ENCODE peak calls at places on chromosomes 4 and X, in eight cellular contexts. One of them, this sample, is unnamed.

GRCh38 chr4:74654230-74654681 is 140.1 kb downstream of the BTC start:
- DNase-seq in activated CD8-positive, alpha-beta T cell treated with anti-CD3 and anti-CD28 coated beads for 36 hours: no peak
- DNase-seq in AG04450: no peak
- DNase-seq in cardiac muscle cell: no peak
- DNase-seq in endothelial cell: no peak
- DNase-seq in astrocyte: peak
- DNase-seq in lung: no peak
- DNase-seq in esophagus squamous epithelium: no peak
- DNase-seq in this sample: no peak

GRCh38 chrX:18973527-18974192 is 10.3 kb downstream of the PHKA2 start:
- DNase-seq in activated CD8-positive, alpha-beta T cell treated with anti-CD3 and anti-CD28 coated beads for 36 hours: no peak
- DNase-seq in AG04450: no peak
- DNase-seq in cardiac muscle cell: no peak
- DNase-seq in endothelial cell: no peak
- DNase-seq in astrocyte: no peak
- DNase-seq in lung: no peak
- DNase-seq in esophagus squamous epithelium: no peak
- DNase-seq in this sample: no peak

GRCh38 chrX:48753708-48754107 is 7.8 kb upstream of the GLOD5 start:
- DNase-seq in activated CD8-positive, alpha-beta T cell treated with anti-CD3 and anti-CD28 coated beads for 36 hours: no peak
- DNase-seq in AG04450: no peak
- DNase-seq in cardiac muscle cell: no peak
- DNase-seq in endothelial cell: no peak
- DNase-seq in astrocyte: no peak
- DNase-seq in lung: no peak
- DNase-seq in esophagus squamous epithelium: no peak
- DNase-seq in this sample: no peak

GRCh38 chr4:11608992-11609391 is 180.3 kb upstream of the HS3ST1 start:
- DNase-seq in activated CD8-positive, alpha-beta T cell treated with anti-CD3 and anti-CD28 coated beads for 36 hours: no peak
- DNase-seq in AG04450: no peak
- DNase-seq in cardiac muscle cell: no peak
- DNase-seq in endothelial cell: no peak
- DNase-seq in astrocyte: no peak
- DNase-seq in lung: no peak
- DNase-seq in esophagus squamous epithelium: no peak
- DNase-seq in this sample: no peak

GRCh38 chr4:3422241-3422801 is 19.4 kb upstream of the HGFAC start:
- DNase-seq in activated CD8-positive, alpha-beta T cell treated with anti-CD3 and anti-CD28 coated beads for 36 hours: no peak
- DNase-seq in AG04450: no peak
- DNase-seq in cardiac muscle cell: no peak
- DNase-seq in endothelial cell: no peak
- DNase-seq in astrocyte: no peak
- DNase-seq in lung: no peak
- DNase-seq in esophagus squamous epithelium: no peak
- DNase-seq in this sample: no peak

GRCh38 chrX:13258052-13258444 is 61.8 kb downstream of the ATXN3L start:
- DNase-seq in activated CD8-positive, alpha-beta T cell treated with anti-CD3 and anti-CD28 coated beads for 36 hours: no peak
- DNase-seq in AG04450: no peak
- DNase-seq in cardiac muscle cell: no peak
- DNase-seq in endothelial cell: no peak
- DNase-seq in astrocyte: no peak
- DNase-seq in lung: no peak
- DNase-seq in esophagus squamous epithelium: no peak
- DNase-seq in this sample: no peak

GRCh38 chr4:54226399-54227260 is 2.5 kb upstream of the PDGFRA start:
- DNase-seq in activated CD8-positive, alpha-beta T cell treated with anti-CD3 and anti-CD28 coated beads for 36 hours: peak
- DNase-seq in AG04450: peak
- DNase-seq in cardiac muscle cell: peak
- DNase-seq in endothelial cell: peak
- DNase-seq in astrocyte: peak
- DNase-seq in lung: peak
- DNase-seq in esophagus squamous epithelium: no peak
- DNase-seq in this sample: peak

GRCh38 chr4:24583451-24584174 is 741 bp downstream of the DHX15 start:
- DNase-seq in activated CD8-positive, alpha-beta T cell treated with anti-CD3 and anti-CD28 coated beads for 36 hours: peak
- DNase-seq in AG04450: no peak
- DNase-seq in cardiac muscle cell: peak
- DNase-seq in endothelial cell: peak
- DNase-seq in astrocyte: peak
- DNase-seq in lung: peak
- DNase-seq in esophagus squamous epithelium: no peak
- DNase-seq in this sample: peak

GRCh38 chr4:36255575-36255974 is 11.3 kb upstream of the ARAP2 start:
- DNase-seq in activated CD8-positive, alpha-beta T cell treated with anti-CD3 and anti-CD28 coated beads for 36 hours: peak
- DNase-seq in AG04450: no peak
- DNase-seq in cardiac muscle cell: no peak
- DNase-seq in endothelial cell: no peak
- DNase-seq in astrocyte: no peak
- DNase-seq in lung: no peak
- DNase-seq in esophagus squamous epithelium: no peak
- DNase-seq in this sample: no peak

GRCh38 chrX:97070346-97070745 is 186.6 kb downstream of the RPA4 start:
- DNase-seq in activated CD8-positive, alpha-beta T cell treated with anti-CD3 and anti-CD28 coated beads for 36 hours: no peak
- DNase-seq in AG04450: no peak
- DNase-seq in cardiac muscle cell: no peak
- DNase-seq in endothelial cell: no peak
- DNase-seq in astrocyte: peak
- DNase-seq in lung: no peak
- DNase-seq in esophagus squamous epithelium: no peak
- DNase-seq in this sample: no peak

GRCh38 chrX:129403974-129404669 is 119.2 kb downstream of the SMARCA1 start:
- DNase-seq in activated CD8-positive, alpha-beta T cell treated with anti-CD3 and anti-CD28 coated beads for 36 hours: no peak
- DNase-seq in AG04450: no peak
- DNase-seq in cardiac muscle cell: no peak
- DNase-seq in endothelial cell: no peak
- DNase-seq in astrocyte: peak
- DNase-seq in lung: no peak
- DNase-seq in esophagus squamous epithelium: no peak
- DNase-seq in this sample: no peak

GRCh38 chr4:36399762-36400353 is 118.4 kb downstream of the DTHD1 start:
- DNase-seq in activated CD8-positive, alpha-beta T cell treated with anti-CD3 and anti-CD28 coated beads for 36 hours: peak
- DNase-seq in AG04450: no peak
- DNase-seq in cardiac muscle cell: peak
- DNase-seq in endothelial cell: peak
- DNase-seq in astrocyte: peak
- DNase-seq in lung: no peak
- DNase-seq in esophagus squamous epithelium: no peak
- DNase-seq in this sample: no peak

GRCh38 chr4:180852743-180853142 is 1390.5 kb upstream of the TENM3 start:
- DNase-seq in activated CD8-positive, alpha-beta T cell treated with anti-CD3 and anti-CD28 coated beads for 36 hours: no peak
- DNase-seq in AG04450: no peak
- DNase-seq in cardiac muscle cell: peak
- DNase-seq in endothelial cell: no peak
- DNase-seq in astrocyte: no peak
- DNase-seq in lung: no peak
- DNase-seq in esophagus squamous epithelium: no peak
- DNase-seq in this sample: no peak

GRCh38 chr4:41178372-41179085 is 35.8 kb downstream of the APBB2 start:
- DNase-seq in activated CD8-positive, alpha-beta T cell treated with anti-CD3 and anti-CD28 coated beads for 36 hours: no peak
- DNase-seq in AG04450: no peak
- DNase-seq in cardiac muscle cell: no peak
- DNase-seq in endothelial cell: no peak
- DNase-seq in astrocyte: peak
- DNase-seq in lung: no peak
- DNase-seq in esophagus squamous epithelium: no peak
- DNase-seq in this sample: no peak

GRCh38 chrX:1205681-1206611 is 6.5 kb downstream of the CRLF2 start:
- DNase-seq in activated CD8-positive, alpha-beta T cell treated with anti-CD3 and anti-CD28 coated beads for 36 hours: peak
- DNase-seq in AG04450: no peak
- DNase-seq in cardiac muscle cell: peak
- DNase-seq in endothelial cell: no peak
- DNase-seq in astrocyte: peak
- DNase-seq in lung: no peak
- DNase-seq in esophagus squamous epithelium: no peak
- DNase-seq in this sample: peak

GRCh38 chrX:71214604-71215334 is 8.3 kb upstream of the GJB1 start:
- DNase-seq in activated CD8-positive, alpha-beta T cell treated with anti-CD3 and anti-CD28 coated beads for 36 hours: no peak
- DNase-seq in AG04450: no peak
- DNase-seq in cardiac muscle cell: no peak
- DNase-seq in endothelial cell: no peak
- DNase-seq in astrocyte: no peak
- DNase-seq in lung: no peak
- DNase-seq in esophagus squamous epithelium: no peak
- DNase-seq in this sample: no peak

GRCh38 chrX:101219116-101219839 is at the start of gene DRP2:
- DNase-seq in activated CD8-positive, alpha-beta T cell treated with anti-CD3 and anti-CD28 coated beads for 36 hours: no peak
- DNase-seq in AG04450: no peak
- DNase-seq in cardiac muscle cell: no peak
- DNase-seq in endothelial cell: no peak
- DNase-seq in astrocyte: peak
- DNase-seq in lung: no peak
- DNase-seq in esophagus squamous epithelium: no peak
- DNase-seq in this sample: no peak

GRCh38 chr4:145703850-145704528 is 24.0 kb downstream of the C4orf51 start:
- DNase-seq in activated CD8-positive, alpha-beta T cell treated with anti-CD3 and anti-CD28 coated beads for 36 hours: no peak
- DNase-seq in AG04450: no peak
- DNase-seq in cardiac muscle cell: no peak
- DNase-seq in endothelial cell: no peak
- DNase-seq in astrocyte: no peak
- DNase-seq in lung: no peak
- DNase-seq in esophagus squamous epithelium: no peak
- DNase-seq in this sample: no peak

GRCh38 chrX:107711521-107712041 is 64.0 kb downstream of the TSC22D3 start:
- DNase-seq in activated CD8-positive, alpha-beta T cell treated with anti-CD3 and anti-CD28 coated beads for 36 hours: no peak
- DNase-seq in AG04450: no peak
- DNase-seq in cardiac muscle cell: no peak
- DNase-seq in endothelial cell: no peak
- DNase-seq in astrocyte: no peak
- DNase-seq in lung: no peak
- DNase-seq in esophagus squamous epithelium: no peak
- DNase-seq in this sample: no peak

GRCh38 chr4:54036184-54036583 is 28.2 kb downstream of the CHIC2 start:
- DNase-seq in activated CD8-positive, alpha-beta T cell treated with anti-CD3 and anti-CD28 coated beads for 36 hours: no peak
- DNase-seq in AG04450: no peak
- DNase-seq in cardiac muscle cell: no peak
- DNase-seq in endothelial cell: no peak
- DNase-seq in astrocyte: no peak
- DNase-seq in lung: no peak
- DNase-seq in esophagus squamous epithelium: no peak
- DNase-seq in this sample: no peak

GRCh38 chr4:179307297-179308136 is 1865.3 kb upstream of the AGA start:
- DNase-seq in activated CD8-positive, alpha-beta T cell treated with anti-CD3 and anti-CD28 coated beads for 36 hours: peak
- DNase-seq in AG04450: peak
- DNase-seq in cardiac muscle cell: peak
- DNase-seq in endothelial cell: peak
- DNase-seq in astrocyte: peak
- DNase-seq in lung: no peak
- DNase-seq in esophagus squamous epithelium: no peak
- DNase-seq in this sample: no peak
- TF ChIP-seq CTCF in activated CD8-positive, alpha-beta T cell treated with anti-CD3 and anti-CD28 coated beads for 36 hours: peak
- TF ChIP-seq CTCF in AG04450: peak
- TF ChIP-seq CTCF in cardiac muscle cell: peak
- TF ChIP-seq CTCF in endothelial cell: peak
- TF ChIP-seq CTCF in astrocyte: peak
- TF ChIP-seq CTCF in lung: no peak
- TF ChIP-seq CTCF in esophagus squamous epithelium: peak
- TF ChIP-seq CTCF in this sample: peak

DNA sequence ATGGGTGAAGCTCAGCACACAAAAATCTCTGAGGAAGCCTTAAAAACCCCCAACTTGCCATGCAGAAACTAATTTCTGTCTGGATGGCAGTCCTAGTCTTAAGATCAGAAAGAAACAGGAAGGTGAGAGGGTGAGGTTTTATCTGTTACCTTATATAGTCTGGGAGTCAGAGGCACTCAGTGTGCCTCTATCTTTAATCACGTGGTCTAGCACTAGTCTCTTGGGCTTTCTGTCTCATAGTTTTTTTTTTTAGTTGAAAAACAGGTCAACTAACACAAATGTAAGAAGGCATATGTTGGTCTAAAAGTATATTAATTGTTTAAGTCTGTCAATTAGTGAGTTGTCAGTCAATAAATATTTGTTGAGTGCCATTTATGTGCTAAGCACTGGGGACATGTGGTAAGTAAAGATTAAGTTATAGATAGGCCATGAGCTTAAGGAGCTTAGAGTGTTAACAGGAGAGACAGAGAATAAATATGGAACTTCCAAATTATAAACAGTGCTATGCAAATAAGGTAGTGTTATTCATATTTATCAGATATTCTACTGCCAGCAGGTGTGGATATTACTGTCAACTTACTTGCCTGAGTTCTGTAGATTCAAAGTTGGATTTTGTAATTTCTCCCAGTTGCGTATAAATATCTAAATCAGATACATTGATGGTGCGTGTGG is 6.9 kb downstream of the CYBB start:
- DNase-seq in activated CD8-positive, alpha-beta T cell treated with anti-CD3 and anti-CD28 coated beads for 36 hours: no peak
- DNase-seq in AG04450: no peak
- DNase-seq in cardiac muscle cell: no peak
- DNase-seq in endothelial cell: no peak
- DNase-seq in astrocyte: no peak
- DNase-seq in lung: no peak
- DNase-seq in esophagus squamous epithelium: no peak
- DNase-seq in this sample: no peak
- TF ChIP-seq CTCF in activated CD8-positive, alpha-beta T cell treated with anti-CD3 and anti-CD28 coated beads for 36 hours: no peak
- TF ChIP-seq CTCF in AG04450: no peak
- TF ChIP-seq CTCF in cardiac muscle cell: no peak
- TF ChIP-seq CTCF in endothelial cell: no peak
- TF ChIP-seq CTCF in astrocyte: no peak
- TF ChIP-seq CTCF in lung: no peak
- TF ChIP-seq CTCF in esophagus squamous epithelium: no peak
- TF ChIP-seq CTCF in this sample: no peak

DNA sequence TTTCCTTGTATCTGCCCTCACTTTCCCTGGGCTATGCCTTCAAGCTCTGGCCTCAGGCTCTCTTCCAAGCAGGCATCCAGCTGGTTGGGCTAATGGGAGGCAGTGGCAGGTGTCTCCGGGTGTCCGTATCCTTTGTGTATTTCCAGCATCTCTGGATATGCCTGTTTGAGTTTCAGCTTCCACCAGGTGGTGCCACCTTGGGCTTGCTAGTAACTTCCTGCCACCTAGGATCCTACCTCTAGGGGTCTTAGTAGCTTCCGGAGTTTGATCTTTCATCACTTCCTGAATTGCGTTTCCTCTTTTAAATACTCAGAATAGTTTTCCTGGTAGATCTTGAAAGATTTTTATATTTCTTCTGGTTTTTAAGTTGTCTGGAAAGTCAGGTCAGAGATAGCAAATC is 23.2 kb upstream of the ANOS1 start:
- DNase-seq in activated CD8-positive, alpha-beta T cell treated with anti-CD3 and anti-CD28 coated beads for 36 hours: peak
- DNase-seq in AG04450: no peak
- DNase-seq in cardiac muscle cell: no peak
- DNase-seq in endothelial cell: peak
- DNase-seq in astrocyte: no peak
- DNase-seq in lung: no peak
- DNase-seq in esophagus squamous epithelium: no peak
- DNase-seq in this sample: no peak
- TF ChIP-seq CTCF in activated CD8-positive, alpha-beta T cell treated with anti-CD3 and anti-CD28 coated beads for 36 hours: peak
- TF ChIP-seq CTCF in AG04450: peak
- TF ChIP-seq CTCF in cardiac muscle cell: no peak
- TF ChIP-seq CTCF in endothelial cell: no peak
- TF ChIP-seq CTCF in astrocyte: peak
- TF ChIP-seq CTCF in lung: no peak
- TF ChIP-seq CTCF in esophagus squamous epithelium: no peak
- TF ChIP-seq CTCF in this sample: peak

DNA sequence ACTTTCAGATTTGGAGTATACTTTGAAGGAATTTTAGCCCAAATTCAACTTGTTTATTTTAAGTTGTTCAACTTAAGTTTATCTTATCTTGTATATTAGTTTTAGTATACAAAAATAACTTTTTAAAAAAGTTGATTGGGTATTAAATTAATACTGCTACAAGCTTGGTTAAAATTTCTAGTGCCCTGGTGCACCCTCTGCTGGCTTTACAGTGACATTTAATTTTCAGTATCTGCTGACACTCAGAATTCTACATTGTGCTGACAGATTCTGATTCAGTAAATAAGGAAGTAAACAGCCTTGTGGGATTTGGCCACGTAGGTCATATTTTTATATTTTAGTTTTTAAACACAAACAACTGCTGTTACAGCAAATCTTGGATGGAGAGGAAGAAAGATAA is 2.9 kb downstream of the EDA start:
- DNase-seq in activated CD8-positive, alpha-beta T cell treated with anti-CD3 and anti-CD28 coated beads for 36 hours: peak
- DNase-seq in AG04450: no peak
- DNase-seq in cardiac muscle cell: peak
- DNase-seq in endothelial cell: no peak
- DNase-seq in astrocyte: no peak
- DNase-seq in lung: no peak
- DNase-seq in esophagus squamous epithelium: no peak
- DNase-seq in this sample: no peak
- TF ChIP-seq CTCF in activated CD8-positive, alpha-beta T cell treated with anti-CD3 and anti-CD28 coated beads for 36 hours: no peak
- TF ChIP-seq CTCF in AG04450: peak
- TF ChIP-seq CTCF in cardiac muscle cell: peak
- TF ChIP-seq CTCF in endothelial cell: peak
- TF ChIP-seq CTCF in astrocyte: peak
- TF ChIP-seq CTCF in lung: no peak
- TF ChIP-seq CTCF in esophagus squamous epithelium: peak
- TF ChIP-seq CTCF in this sample: peak

This sample was measured in osteocyte.